ENCODE peak calls at places on chromosome 20, in ten cellular contexts. S, Q, L, Z, K, G, H, R, X and O are unnamed samples. For H3K9me3 and H3K36me3, the result is how much of the 10 kb centered on the place peaks cover.

GRCh38 chr20:59811681-59812171 is 121.7 kb downstream of the SYCP2 start:
- DNase-seq in G (peak), L (no peak), R (no peak), X (no peak), H (no peak), K (no peak), Z (no peak), S (peak), Q (no peak), O (peak)

GRCh38 chr20:41524980-41525613 is 93.1 kb downstream of the CHD6 start:
- DNase-seq in K (peak), L (peak), H (peak), Z (no peak), Q (no peak), S (no peak), R (peak), X (no peak), G (peak), O (no peak)

GRCh38 chr20:38692436-38693411 is 31.6 kb upstream of the SLC32A1 start:
- DNase-seq in R (peak), X (peak), G (no peak), H (no peak), Z (peak), L (peak), K (peak), Q (peak), S (peak), O (peak)

GRCh38 chr20:52279667-52280180 is 88.1 kb upstream of the ZFP64 start:
- DNase-seq in Z (no peak), S (no peak), H (no peak), R (no peak), L (no peak), X (no peak), K (no peak), G (no peak), Q (no peak), O (no peak)

GRCh38 chr20:1185316-1185741 is 548 bp upstream of the TMEM74B start:
- DNase-seq in S (no peak), L (no peak), G (no peak), X (no peak), H (no peak), R (no peak), K (peak), Q (no peak), Z (no peak), O (peak)

GRCh38 chr20:43752561-43753301 is 25.9 kb upstream of the GTSF1L start:
- DNase-seq in L (no peak), K (no peak), G (no peak), Z (no peak), H (peak), R (peak), S (no peak), X (peak), Q (no peak), O (no peak)

GRCh38 chr20:38791291-38791690 is 14.2 kb upstream of the PPP1R16B start:
- DNase-seq in R (no peak), H (no peak), Z (no peak), L (no peak), G (no peak), Q (no peak), K (no peak), S (no peak), X (no peak), O (no peak)

GRCh38 chr20:60206259-60206658 is 248.0 kb downstream of the CDH26 start:
- DNase-seq in Z (peak), Q (peak), G (no peak), X (no peak), R (no peak), S (no peak), L (no peak), K (peak), H (no peak), O (no peak)

GRCh38 chr20:35742741-35743523 is 872 bp upstream of the RBM39 start:
- DNase-seq in Z (no peak), L (no peak), X (no peak), S (no peak), Q (peak), H (no peak), R (no peak), G (no peak), K (peak), O (no peak)

DNA sequence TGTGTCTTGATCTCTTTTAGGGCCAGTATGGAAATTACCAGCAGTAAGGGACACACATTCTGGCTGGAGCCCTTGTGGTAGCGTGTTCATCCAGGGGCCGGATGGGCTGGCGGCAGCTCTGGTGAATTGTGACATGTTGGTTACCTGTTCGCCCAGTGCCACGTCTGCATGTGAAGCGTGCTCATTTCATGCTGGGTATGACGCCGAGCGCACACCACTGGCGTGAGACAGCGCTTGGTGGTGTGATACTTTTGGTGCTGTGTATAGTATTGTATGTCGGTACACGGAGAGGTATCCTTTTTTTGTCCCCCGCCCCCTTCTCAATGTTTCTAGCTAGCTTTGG is 3.7 kb upstream of the MTG2 start:
- DNase-seq in K (no peak), X (no peak), H (no peak), Z (no peak), Q (no peak), L (no peak), S (no peak), G (peak), R (no peak), O (no peak)
- H3K9me3 ChIP-seq in K (under half), X (under half), H (under half), Z (under half), Q (under half), L (under half), S (under half), G (under half), R (under half), O (under half)

GRCh38 chr20:13012886-13013285 is 4.1 kb downstream of the SPTLC3 start:
- DNase-seq in S (no peak), Z (no peak), X (no peak), Q (no peak), K (no peak), L (no peak), H (no peak), G (no peak), R (no peak), O (peak)

GRCh38 chr20:13006825-13007224 is 1.9 kb upstream of the SPTLC3 start:
- DNase-seq in G (no peak), H (no peak), L (no peak), Q (no peak), K (no peak), X (no peak), S (no peak), Z (no peak), R (no peak), O (no peak)

GRCh38 chr20:13009682-13010406 is 1.1 kb downstream of the SPTLC3 start:
- DNase-seq in Q (peak), Z (no peak), H (no peak), L (no peak), G (no peak), K (no peak), R (no peak), X (peak), S (no peak), O (no peak)

GRCh38 chr20:13007596-13007995 is 1.2 kb upstream of the SPTLC3 start:
- DNase-seq in G (no peak), S (no peak), R (no peak), Q (no peak), X (no peak), L (no peak), H (no peak), K (no peak), Z (no peak), O (no peak)

DNA sequence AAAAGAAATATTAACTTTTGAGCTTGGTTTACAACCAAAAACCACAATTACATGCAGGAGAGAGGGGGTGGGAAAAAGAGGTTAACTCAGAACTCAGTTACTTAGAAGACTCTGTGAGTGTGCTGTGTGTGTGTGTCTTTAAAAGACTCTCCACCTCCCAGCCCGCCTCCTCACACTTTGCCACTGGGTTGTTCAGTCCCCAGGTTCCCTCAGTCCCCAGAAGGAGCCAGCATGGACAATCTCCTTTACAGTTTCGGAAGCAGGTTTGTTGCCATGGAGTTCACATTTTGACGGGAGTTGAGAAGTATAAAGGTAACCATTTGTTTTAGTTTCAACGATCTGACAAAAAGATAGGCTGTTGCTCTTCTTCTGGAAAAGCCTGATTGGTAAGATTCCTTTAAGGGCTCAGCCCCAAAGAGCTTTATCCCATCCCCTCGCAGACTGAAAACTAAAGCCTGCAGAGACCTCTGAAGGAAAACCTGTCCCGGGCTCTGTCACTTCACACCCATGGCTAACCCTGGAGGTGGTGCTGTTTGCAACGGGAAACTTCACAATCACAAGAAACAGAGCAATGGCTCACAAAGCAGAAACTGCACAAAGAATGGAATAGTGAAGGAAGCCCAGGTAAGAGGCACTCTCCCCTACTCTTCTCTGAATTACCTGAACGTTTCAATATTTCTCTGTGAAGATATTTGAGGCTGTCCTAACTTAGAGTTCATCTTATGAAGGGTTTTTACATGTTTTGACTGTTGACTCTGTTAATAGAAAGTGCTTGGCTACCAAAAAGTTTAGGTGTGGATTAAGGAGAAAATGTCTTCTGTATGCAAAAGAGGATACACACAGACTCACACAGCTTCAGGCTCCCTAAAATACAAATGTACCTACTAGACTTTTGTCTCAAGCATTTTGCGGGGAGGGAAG is at the start of gene SPTLC3:
- DNase-seq in G (no peak), Z (no peak), Q (no peak), S (no peak), H (no peak), X (peak), L (peak), R (no peak), K (peak), O (no peak)
- H3K4me3 ChIP-seq in G (peak), Z (no peak), Q (peak), S (no peak), H (peak), X (peak), L (peak), R (peak), K (peak), O (no peak)

GRCh38 chr20:57974863-57975262 is 253.6 kb downstream of the ANKRD60 start:
- DNase-seq in K (no peak), Q (no peak), R (no peak), X (no peak), L (no peak), G (no peak), Z (no peak), H (no peak), S (no peak), O (no peak)
- H3K36me3 ChIP-seq in K (under half), Q (under half), R (under half), X (under half), L (under half), G (under half), Z (under half), H (under half), S (under half), O (under half)

DNA sequence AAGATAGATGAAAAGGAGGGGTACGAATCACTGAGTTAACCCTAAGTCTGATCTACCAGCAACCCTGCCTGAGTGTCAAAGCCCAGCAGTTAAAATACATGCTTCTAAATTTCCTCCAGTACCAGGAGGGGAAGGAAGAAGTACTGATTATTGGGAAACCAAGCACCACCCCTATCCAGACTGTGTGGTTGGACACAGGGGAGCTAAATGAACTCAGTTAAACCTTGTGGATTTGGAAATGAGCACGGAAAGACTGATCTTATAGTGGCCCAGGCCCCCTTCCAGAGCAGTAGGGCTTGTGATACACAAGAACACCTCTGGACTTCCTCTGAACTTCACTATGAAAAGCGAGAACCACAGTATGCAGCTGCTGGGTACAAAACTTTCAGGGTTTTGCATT is 585.6 kb downstream of the MAFB start:
- DNase-seq in K (no peak), G (no peak), R (no peak), Z (no peak), X (no peak), Q (no peak), L (no peak), H (no peak), S (no peak), O (no peak)
- H3K9me3 ChIP-seq in K (under half), G (under half), R (under half), Z (under half), X (under half), Q (under half), L (under half), H (under half), S (under half), O (under half)

GRCh38 chr20:11271920-11272594 is 598.3 kb upstream of the JAG1 start:
- DNase-seq in K (no peak), X (no peak), Q (no peak), Z (no peak), L (no peak), G (no peak), H (no peak), R (no peak), S (no peak), O (no peak)
- H3K4me3 ChIP-seq in K (no peak), X (no peak), Q (no peak), Z (no peak), L (no peak), G (no peak), H (no peak), R (no peak), S (no peak), O (no peak)

GRCh38 chr20:37042986-37043972 is 52.5 kb downstream of the RBL1 start:
- DNase-seq in H (no peak), K (no peak), S (no peak), Q (peak), G (no peak), R (no peak), L (no peak), Z (no peak), X (no peak), O (no peak)
- H3K36me3 ChIP-seq in H (under half), K (under half), S (under half), Q (half or more), G (under half), R (half or more), L (under half), Z (under half), X (under half), O (half or more)